ENCODE peak calls at places on chromosomes 16 and 17, in five cellular contexts. O is GM12865, C is fibroblast of mammary gland, J is cardiac muscle cell, I is epithelial cell of esophagus. F is an unnamed sample.
A peak's percentile ranks its signal among the peaks of the same experiment; 100 is the strongest.

GRCh38 chr16:55508941-55509920 is at the start of gene LPCAT2:
- DNase-seq in O (peak; percentile 38), C (peak; percentile 72), J (peak; percentile 91), I (peak; percentile 91), F (peak; percentile 82)

GRCh38 chr16:57873218-57873617 is 70.9 kb upstream of the KIFC3 start:
- DNase-seq in O (no peak), C (no peak), J (no peak), I (no peak), F (no peak)

GRCh38 chr17:29791336-29791735 is 138.7 kb downstream of the SSH2 start:
- DNase-seq in O (no peak), C (no peak), J (no peak), I (peak; percentile 62), F (no peak)

GRCh38 chr16:85539084-85539483 is 74.0 kb upstream of the GSE1 start:
- DNase-seq in O (no peak), C (no peak), J (no peak), I (no peak), F (no peak)

GRCh38 chr16:67110136-67110847 is 551 bp downstream of the PHAF1 start:
- DNase-seq in O (no peak), C (no peak), J (peak; percentile 45), I (no peak), F (no peak)

GRCh38 chr16:72174726-72175125 is 2.8 kb upstream of the PMFBP1 start:
- DNase-seq in O (no peak), C (no peak), J (no peak), I (no peak), F (no peak)

GRCh38 chr16:57036945-57037344 is 47.6 kb downstream of the NLRC5 start:
- DNase-seq in O (no peak), C (no peak), J (no peak), I (no peak), F (no peak)

GRCh38 chr17:64213995-64214507 is 49.0 kb downstream of the TEX2 start:
- DNase-seq in O (no peak), C (no peak), J (no peak), I (no peak), F (no peak)

GRCh38 chr16:8634991-8635736 is 13.7 kb downstream of the METTL22 start:
- DNase-seq in O (no peak), C (peak; percentile 39), J (peak; percentile 48), I (peak; percentile 50), F (no peak)

GRCh38 chr16:61313931-61314330 is 722.3 kb downstream of the CDH8 start:
- DNase-seq in O (no peak), C (no peak), J (no peak), I (peak; percentile 46), F (no peak)

GRCh38 chr16:27547134-27547533 is 2.6 kb downstream of the GTF3C1 start:
- DNase-seq in O (peak; percentile 30), C (peak; percentile 87), J (no peak), I (peak; percentile 81), F (peak; percentile 65)

GRCh38 chr16:74758801-74759200 is 15.8 kb downstream of the FA2H start:
- DNase-seq in O (no peak), C (no peak), J (no peak), I (no peak), F (no peak)

GRCh38 chr17:56110463-56111138 is 42.7 kb upstream of the ANKFN1 start:
- DNase-seq in O (no peak), C (no peak), J (no peak), I (no peak), F (no peak)

GRCh38 chr16:85153656-85154091 is 41.4 kb upstream of the CIBAR2 start:
- DNase-seq in O (peak; percentile 65), C (no peak), J (no peak), I (no peak), F (no peak)

GRCh38 chr16:31363721-31364120 is 8.7 kb downstream of the ITGAX start:
- DNase-seq in O (no peak), C (no peak), J (no peak), I (no peak), F (no peak)

GRCh38 chr17:47987240-47987835 is 16.4 kb downstream of the CDK5RAP3 start:
- DNase-seq in O (no peak), C (no peak), J (no peak), I (no peak), F (no peak)

GRCh38 chr17:47203984-47204721 is 5.0 kb upstream of the MYL4 start:
- DNase-seq in O (peak; percentile 77), C (peak; percentile 73), J (no peak), I (no peak), F (no peak)

GRCh38 chr17:50172130-50172529 is 6.3 kb downstream of the SGCA start:
- DNase-seq in O (no peak), C (no peak), J (no peak), I (no peak), F (no peak)

GRCh38 chr16:89722392-89723278 is 1.3 kb downstream of the ZNF276 start:
- DNase-seq in O (peak; percentile 93), C (peak; percentile 45), J (no peak), I (peak; percentile 85), F (peak; percentile 86)

GRCh38 chr17:27585153-27585681 is 45.8 kb upstream of the LGALS9 start:
- DNase-seq in O (peak; percentile 30), C (no peak), J (no peak), I (no peak), F (no peak)

GRCh38 chr17:34601431-34601830 is 22.0 kb downstream of the TMEM132E start:
- DNase-seq in O (no peak), C (no peak), J (no peak), I (no peak), F (no peak)

GRCh38 chr16:85004587-85005205 is 6.6 kb downstream of the ZDHHC7 start:
- DNase-seq in O (no peak), C (peak; percentile 87), J (no peak), I (peak; percentile 88), F (peak; percentile 56)

GRCh38 chr17:35368086-35368824 is 5.2 kb downstream of the SLFN11 start:
- DNase-seq in O (peak; percentile 87), C (peak; percentile 20), J (no peak), I (no peak), F (no peak)

GRCh38 chr16:59021751-59022150 is 287.6 kb upstream of the GOT2 start:
- DNase-seq in O (no peak), C (peak; percentile 27), J (no peak), I (peak; percentile 5), F (peak; percentile 1)

GRCh38 chr17:58960068-58960467 is 146.6 kb downstream of the TRIM37 start:
- DNase-seq in O (peak; percentile 61), C (peak; percentile 68), J (peak; percentile 21), I (peak; percentile 85), F (peak; percentile 60)

DNA sequence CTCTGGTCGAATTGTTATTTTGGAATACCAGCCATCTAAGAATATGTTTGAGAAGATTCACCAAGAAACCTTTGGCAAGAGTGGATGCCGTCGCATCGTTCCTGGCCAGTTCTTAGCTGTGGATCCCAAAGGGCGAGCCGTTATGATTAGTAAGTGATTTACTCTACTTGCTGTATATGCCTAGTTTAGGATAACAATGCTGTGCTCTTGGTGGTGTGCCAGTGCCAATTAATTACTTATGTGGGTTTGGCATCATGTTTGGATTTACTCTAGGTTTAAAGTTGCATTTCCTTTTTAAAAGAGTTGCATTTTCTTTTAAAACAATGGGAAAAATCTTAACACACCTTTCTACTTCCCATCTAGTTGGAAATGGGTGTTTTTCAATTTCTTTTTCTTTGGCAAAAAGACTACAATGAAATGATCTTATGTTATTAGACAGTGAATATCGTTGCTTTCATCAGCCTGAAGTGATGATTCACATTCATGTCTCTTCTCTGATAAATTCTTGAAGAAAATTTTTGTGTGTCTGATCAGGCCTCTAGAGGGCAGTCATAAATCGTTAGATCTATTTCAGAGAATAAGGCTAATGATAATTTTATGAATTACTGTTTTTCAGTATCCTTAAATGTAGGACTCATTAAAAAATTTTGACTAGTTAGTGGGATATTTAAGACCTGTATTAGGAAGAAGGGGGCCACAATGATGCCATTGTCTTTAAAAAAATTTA is 5.6 kb downstream of the SF3B3 start:
- DNase-seq in O (peak; percentile 37), C (peak; percentile 79), J (no peak), I (peak; percentile 70), F (peak; percentile 62)
- TF ChIP-seq CTCF in O (peak; percentile 33), C (peak; percentile 55), J (peak; percentile 54), I (peak; percentile 44), F (peak; percentile 64)

GRCh38 chr17:5281814-5282638 is at the start of gene RABEP1:
- DNase-seq in O (peak; percentile 97), C (peak; percentile 82), J (peak; percentile 93), I (peak; percentile 88), F (peak; percentile 88)
- TF ChIP-seq CTCF in O (peak; percentile 15), C (no peak), J (peak; percentile 14), I (peak; percentile 21), F (no peak)

DNA sequence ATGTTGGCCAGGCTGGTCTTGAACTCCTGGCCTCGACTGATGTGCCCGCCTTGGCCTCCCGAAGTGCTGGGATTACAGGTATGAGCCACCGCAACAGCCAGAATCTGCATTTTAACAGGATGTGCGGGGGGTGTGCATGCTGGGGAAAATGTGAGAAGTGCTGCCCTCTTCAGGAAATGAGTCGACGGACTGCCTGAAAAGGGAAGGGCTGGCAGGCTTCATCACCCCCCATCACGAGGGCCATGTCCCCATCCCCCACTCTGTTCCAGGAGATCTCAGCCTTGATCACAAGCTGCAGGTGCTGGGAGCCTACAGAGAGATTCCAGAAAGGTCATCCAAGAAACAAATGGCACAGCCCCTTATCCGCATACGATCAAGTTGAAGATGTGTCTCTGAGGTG is 195.3 kb upstream of the RPL38 start:
- DNase-seq in O (peak; percentile 9), C (peak; percentile 10), J (no peak), I (no peak), F (peak; percentile 6)
- TF ChIP-seq CTCF in O (no peak), C (peak; percentile 33), J (peak; percentile 31), I (no peak), F (no peak)

DNA sequence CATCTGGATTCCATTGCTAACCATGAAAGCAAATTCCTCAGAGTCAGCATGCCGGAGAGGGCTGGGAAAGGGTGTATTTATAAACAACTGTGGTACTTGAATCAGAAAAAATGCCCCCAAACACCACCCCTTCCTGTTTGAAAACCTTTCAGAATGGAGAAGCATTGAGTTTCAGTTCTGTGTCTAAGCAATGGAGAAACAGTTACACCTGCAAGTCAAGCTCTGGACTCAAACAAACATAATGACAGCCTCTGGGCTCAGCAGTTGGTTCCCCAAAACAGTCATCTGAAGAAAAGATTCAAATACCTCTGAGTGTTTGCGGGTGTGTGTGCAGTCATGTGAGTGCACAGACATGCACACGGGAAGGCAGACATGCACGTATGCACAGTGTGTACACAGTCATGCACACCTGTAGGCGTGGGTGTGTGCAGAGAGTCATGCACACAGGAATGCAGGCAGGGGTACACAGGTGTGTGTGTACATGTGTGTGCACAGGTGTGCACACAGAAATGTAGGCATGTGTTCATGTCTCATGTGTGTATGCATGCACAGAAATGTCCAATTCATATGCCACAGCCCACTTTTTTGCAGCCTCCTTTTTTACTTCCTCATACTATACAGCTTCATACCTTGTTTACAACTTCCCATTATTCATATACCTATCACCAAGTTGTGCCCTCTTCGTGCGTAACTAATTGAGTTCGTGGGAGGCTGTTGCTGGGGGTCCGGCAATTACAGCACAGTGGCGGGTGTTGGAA is 266.3 kb downstream of the ENGASE start:
- DNase-seq in O (peak; percentile 86), C (no peak), J (no peak), I (no peak), F (no peak)
- TF ChIP-seq CTCF in O (no peak), C (no peak), J (no peak), I (no peak), F (no peak)

GRCh38 chr16:64983983-64984382 is 137.9 kb downstream of the CDH11 start:
- DNase-seq in O (peak; percentile 6), C (peak; percentile 92), J (peak; percentile 87), I (peak; percentile 74), F (peak; percentile 83)
- TF ChIP-seq CTCF in O (peak; percentile 36), C (peak; percentile 85), J (peak; percentile 76), I (peak; percentile 63), F (peak; percentile 18)